ENCODE peak calls at places on chromosomes 4 and X, in five cellular contexts. P is NCI-H1105, H is glutamatergic neuron, C is anterior cingulate cortex, G is NCI-H1092. E is an unnamed sample.

GRCh38 chrX:49066690-49067089 is 7.1 kb downstream of the PRAF2 start:
- DNase-seq in P (no peak), H (no peak), C (no peak), G (no peak), E (no peak)

GRCh38 chrX:106397788-106398538 is 213.8 kb upstream of the RADX start:
- DNase-seq in P (peak), H (no peak), C (no peak), G (no peak), E (no peak)

GRCh38 chr4:55365347-55365728 is 19.3 kb downstream of the SRD5A3 start:
- DNase-seq in P (no peak), H (no peak), C (no peak), G (no peak), E (no peak)

GRCh38 chr4:53706422-53707032 is 115.2 kb upstream of the LNX1 start:
- DNase-seq in P (no peak), H (no peak), C (no peak), G (peak), E (no peak)

GRCh38 chr4:59161249-59161648 is 2038.9 kb upstream of the ADGRL3 start:
- DNase-seq in P (no peak), H (no peak), C (no peak), G (no peak), E (no peak)

GRCh38 chr4:15132739-15133138 is 130.5 kb downstream of the CPEB2 start:
- DNase-seq in P (no peak), H (no peak), C (peak), G (no peak), E (no peak)

GRCh38 chrX:4373777-4374176 is 660.3 kb upstream of the PRKX start:
- DNase-seq in P (no peak), H (no peak), C (no peak), G (no peak), E (no peak)

GRCh38 chrX:68724531-68725020 is 77.1 kb downstream of the STARD8 start:
- DNase-seq in P (no peak), H (no peak), C (no peak), G (no peak), E (no peak)

GRCh38 chrX:97597954-97598353 is 714.2 kb downstream of the RPA4 start:
- DNase-seq in P (no peak), H (no peak), C (no peak), G (no peak), E (no peak)

GRCh38 chr4:124183926-124184325 is 528.6 kb downstream of the ANKRD50 start:
- DNase-seq in P (no peak), H (no peak), C (no peak), G (no peak), E (no peak)

GRCh38 chrX:20300822-20301221 is 34.1 kb upstream of the RPS6KA3 start:
- DNase-seq in P (no peak), H (no peak), C (no peak), G (no peak), E (no peak)

GRCh38 chr4:172142331-172142738 is 329.1 kb downstream of the GALNTL6 start:
- DNase-seq in P (no peak), H (no peak), C (no peak), G (no peak), E (no peak)

GRCh38 chr4:123643691-123644090 is 247.1 kb downstream of the SPRY1 start:
- DNase-seq in P (no peak), H (no peak), C (no peak), G (no peak), E (no peak)

GRCh38 chr4:183831026-183831446 is 74.1 kb upstream of the STOX2 start:
- DNase-seq in P (no peak), H (no peak), C (no peak), G (no peak), E (no peak)

GRCh38 chr4:123862812-123863211 is 466.2 kb downstream of the SPRY1 start:
- DNase-seq in P (no peak), H (no peak), C (no peak), G (no peak), E (no peak)

GRCh38 chr4:16852644-16853043 is 45.8 kb downstream of the LDB2 start:
- DNase-seq in P (no peak), H (no peak), C (no peak), G (no peak), E (no peak)

E was measured in ecto neural progenitor cell.